ENCODE peak calls at places on chromosomes 7 and 10, in six cellular contexts. T is stimulated activated CD4-positive, alpha-beta T cell treated with anti-CD3 and anti-CD28 coated beads, Interleukin-1b, Interleukin-23, amount 100 ng/mL, for 4 hours; X is activated naive CD8-positive, alpha-beta T cell treated with anti-CD3 and anti-CD28 coated beads, Interleukin-2, amount 50 U/mL, for 24 hours; B is pulmonary artery endothelial cell; M is activated CD4-positive, alpha-beta T cell treated with anti-CD3 and anti-CD28 coated beads for 48 hours; E is 8988T. S is an unnamed sample.

GRCh38 chr10:118300266-118300665 is 41.9 kb downstream of the FAM204A start:
- DNase-seq in T (no peak), X (no peak), B (no peak), M (no peak), E (no peak), S (no peak)

GRCh38 chr10:112475565-112476233 is 28.7 kb downstream of the VTI1A start:
- DNase-seq in T (no peak), X (no peak), B (no peak), M (no peak), E (no peak), S (no peak)

GRCh38 chr10:129832582-129833249 is 131.4 kb downstream of the EBF3 start:
- DNase-seq in T (no peak), X (no peak), B (no peak), M (no peak), E (no peak), S (no peak)

GRCh38 chr10:75717126-75717916 is 285.9 kb downstream of the LRMDA start:
- DNase-seq in T (no peak), X (no peak), B (no peak), M (no peak), E (no peak), S (no peak)

GRCh38 chr10:79981673-79982485 is 33.0 kb upstream of the SFTPD start:
- DNase-seq in T (no peak), X (peak), B (no peak), M (peak), E (peak), S (peak)

GRCh38 chr7:127809285-127809702 is 157.3 kb downstream of the SND1 start:
- DNase-seq in T (no peak), X (no peak), B (no peak), M (peak), E (no peak), S (no peak)

GRCh38 chr7:94823952-94824351 is 83.4 kb upstream of the PPP1R9A start:
- DNase-seq in T (no peak), X (no peak), B (no peak), M (no peak), E (no peak), S (no peak)

GRCh38 chr10:30963994-30964930 is 67.4 kb downstream of the ZNF438 start:
- DNase-seq in T (no peak), X (no peak), B (no peak), M (no peak), E (no peak), S (no peak)

GRCh38 chr10:101829561-101830315 is 11.5 kb upstream of the OGA start:
- DNase-seq in T (peak), X (peak), B (no peak), M (peak), E (no peak), S (no peak)

GRCh38 chr7:129784783-129785456 is 167.8 kb downstream of the UBE2H start:
- DNase-seq in T (no peak), X (peak), B (no peak), M (peak), E (no peak), S (no peak)

GRCh38 chr10:132156382-132156781 is 30.4 kb upstream of the DPYSL4 start:
- DNase-seq in T (no peak), X (no peak), B (no peak), M (no peak), E (no peak), S (no peak)

GRCh38 chr7:156155988-156156733 is 343.9 kb upstream of the SHH start:
- DNase-seq in T (no peak), X (no peak), B (no peak), M (no peak), E (no peak), S (no peak)

GRCh38 chr7:43905209-43905946 is 1.0 kb downstream of the URGCP start:
- DNase-seq in T (no peak), X (no peak), B (no peak), M (no peak), E (peak), S (no peak)

GRCh38 chr10:95211606-95212279 is 17.7 kb downstream of the ACSM6 start:
- DNase-seq in T (no peak), X (no peak), B (no peak), M (no peak), E (no peak), S (no peak)

GRCh38 chr10:113003032-113003431 is 53.0 kb downstream of the TCF7L2 start:
- DNase-seq in T (no peak), X (no peak), B (no peak), M (no peak), E (no peak), S (no peak)

GRCh38 chr10:51230828-51231227 is 156.5 kb downstream of the PRKG1 start:
- DNase-seq in T (no peak), X (no peak), B (no peak), M (no peak), E (no peak), S (no peak)

GRCh38 chr10:72080042-72081035 is 8.0 kb downstream of the SPOCK2 start:
- DNase-seq in T (no peak), X (no peak), B (no peak), M (no peak), E (peak), S (no peak)